ENCODE peak calls at places on chromosomes 4 and X, in six cellular contexts. B is PC-3, N is HCT116, T is neural progenitor cell, K is MM.1S, D is OCI-LY7. R is an unnamed sample.

GRCh38 chr4:105399535-105400161 is 74.2 kb downstream of the PPA2 start:
- DNase-seq in B (peak; percentile 78), N (peak; percentile 26), T (no peak), K (no peak), D (no peak), R (no peak)

GRCh38 chr4:15149842-15150592 is 147.7 kb downstream of the CPEB2 start:
- DNase-seq in B (peak; percentile 72), N (peak; percentile 27), T (peak; percentile 82), K (peak; percentile 53), D (peak; percentile 11), R (peak; percentile 82)

GRCh38 chr4:78150465-78150864 is 93.3 kb downstream of the FRAS1 start:
- DNase-seq in B (no peak), N (no peak), T (no peak), K (no peak), D (no peak), R (no peak)

GRCh38 chrX:40158036-40158706 is 60.4 kb upstream of the BCOR start:
- DNase-seq in B (peak; percentile 46), N (no peak), T (peak; percentile 83), K (no peak), D (peak; percentile 51), R (peak; percentile 84)

GRCh38 chrX:8783100-8784098 is 17.8 kb downstream of the FAM9A start:
- DNase-seq in B (peak; percentile 23), N (no peak), T (peak; percentile 8), K (peak; percentile 37), D (no peak), R (no peak)

GRCh38 chr4:113593400-113594230 is 167.9 kb downstream of the CAMK2D start:
- DNase-seq in B (no peak), N (no peak), T (no peak), K (no peak), D (peak; percentile 60), R (no peak)

GRCh38 chrX:108892501-108892900 is 156.1 kb upstream of the IRS4 start:
- DNase-seq in B (no peak), N (no peak), T (no peak), K (no peak), D (no peak), R (no peak)

GRCh38 chrX:55794420-55794819 is 76.9 kb downstream of the RRAGB start:
- DNase-seq in B (no peak), N (no peak), T (no peak), K (no peak), D (no peak), R (no peak)

GRCh38 chr4:67660418-67660817 is 40.5 kb downstream of the UBA6 start:
- DNase-seq in B (no peak), N (no peak), T (no peak), K (no peak), D (peak; percentile 38), R (no peak)

DNA sequence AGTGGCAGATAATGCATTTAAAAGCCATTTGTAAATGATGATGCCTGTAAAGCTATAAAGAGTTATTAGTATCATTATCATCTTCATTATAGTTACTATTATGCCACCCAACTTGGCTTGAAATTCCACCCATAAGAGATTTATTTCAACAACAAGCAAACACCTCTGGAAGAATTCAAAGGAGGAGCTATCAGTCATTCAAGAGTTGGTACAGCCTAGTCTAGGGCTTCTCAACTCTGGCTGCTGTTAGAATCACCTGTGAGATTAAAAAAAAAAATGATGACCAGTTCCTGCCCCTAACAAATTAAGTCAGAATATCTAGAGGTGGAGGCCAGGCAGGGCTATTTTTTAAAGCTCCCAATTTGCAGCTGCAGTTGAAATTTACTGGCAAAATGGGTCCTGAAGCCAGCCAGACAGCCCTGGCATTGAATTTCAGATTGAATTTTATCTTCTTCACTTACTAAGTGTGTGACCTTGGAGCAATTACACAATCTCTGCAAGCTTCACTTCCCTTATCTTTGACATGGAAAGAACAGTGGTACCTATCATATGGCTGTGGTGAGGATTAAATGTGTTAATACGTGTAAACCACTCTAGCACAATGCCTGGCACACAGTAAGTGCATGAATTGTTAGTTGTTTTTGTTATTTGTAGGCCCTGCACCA is 52.9 kb upstream of the EDA start:
- DNase-seq in B (no peak), N (no peak), T (no peak), K (no peak), D (no peak), R (no peak)
- TF ChIP-seq EZH2phosphoT487 in B (no peak), N (no peak), T (no peak), K (no peak), D (no peak), R (no peak)

GRCh38 chr4:27974339-27974738 is 1113.7 kb downstream of the STIM2 start:
- DNase-seq in B (no peak), N (no peak), T (no peak), K (no peak), D (no peak), R (no peak)

DNA sequence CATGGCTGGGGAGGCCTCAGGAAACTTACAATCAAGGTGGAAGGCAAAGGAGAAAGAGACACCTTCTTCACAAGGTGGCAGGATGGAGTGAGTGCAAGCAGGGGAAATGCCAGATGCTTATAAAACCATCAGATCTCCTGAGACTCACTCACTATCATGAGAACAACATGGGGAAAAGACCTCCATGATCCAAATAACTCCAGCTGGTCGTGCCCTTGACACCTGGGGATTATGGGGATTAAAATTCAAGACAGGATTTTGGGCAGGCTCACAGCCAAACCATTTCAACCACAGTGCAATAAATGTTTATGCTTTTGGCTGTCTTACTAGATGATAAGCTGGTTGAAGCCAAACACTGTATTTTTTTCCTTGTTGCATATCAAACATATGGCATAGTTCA is 1112.4 kb downstream of the STIM2 start:
- DNase-seq in B (no peak), N (no peak), T (no peak), K (no peak), D (no peak), R (no peak)
- TF ChIP-seq CTCF in B (no peak), N (no peak), T (no peak), K (no peak), D (no peak), R (no peak)

GRCh38 chr4:150579591-150580234 is 2.2 kb upstream of the MAB21L2 start:
- DNase-seq in B (no peak), N (no peak), T (peak; percentile 75), K (no peak), D (no peak), R (peak; percentile 46)

GRCh38 chr4:150580244-150580643 is 1.7 kb upstream of the MAB21L2 start:
- DNase-seq in B (no peak), N (no peak), T (peak; percentile 53), K (no peak), D (no peak), R (no peak)

GRCh38 chr4:150582101-150582565 is at the start of gene MAB21L2:
- DNase-seq in B (no peak), N (no peak), T (peak; percentile 50), K (no peak), D (no peak), R (peak; percentile 16)

GRCh38 chr4:150581611-150582010 is 340 bp upstream of the MAB21L2 start:
- DNase-seq in B (no peak), N (no peak), T (peak; percentile 88), K (no peak), D (no peak), R (peak; percentile 63)

GRCh38 chr4:150581206-150581605 is 745 bp upstream of the MAB21L2 start:
- DNase-seq in B (no peak), N (no peak), T (no peak), K (no peak), D (no peak), R (no peak)
- TF ChIP-seq EZH2phosphoT487 in B (no peak), N (no peak), T (no peak), K (no peak), D (no peak), R (no peak)

GRCh38 chr4:86879641-86880040 is 12.6 kb downstream of the C4orf36 start:
- DNase-seq in B (no peak), N (no peak), T (no peak), K (no peak), D (no peak), R (no peak)

GRCh38 chr4:86872135-86872534 is 20.1 kb downstream of the C4orf36 start:
- DNase-seq in B (peak; percentile 12), N (no peak), T (no peak), K (no peak), D (no peak), R (no peak)

GRCh38 chr4:86878640-86879039 is 13.6 kb downstream of the C4orf36 start:
- DNase-seq in B (no peak), N (no peak), T (no peak), K (no peak), D (no peak), R (no peak)

GRCh38 chr4:86876894-86877685 is 15.1 kb downstream of the C4orf36 start:
- DNase-seq in B (no peak), N (no peak), T (no peak), K (no peak), D (no peak), R (no peak)
- TF ChIP-seq CTCF in B (no peak), N (no peak), T (no peak), K (no peak), D (no peak), R (no peak)